ENCODE peak calls at places on chromosomes 7 and 10, in eight cellular contexts. O is brain microvascular endothelial cell; Z is gastrocnemius medialis; E is pancreas; L is psoas muscle; N is CD4-positive, alpha-beta T cell; J is heart left ventricle; P is left ventricle myocardium inferior. S is an unnamed sample.

GRCh38 chr7:99923200-99923599 is 3.9 kb upstream of the TRIM4 start:
- DNase-seq in O (no peak), Z (no peak), E (no peak), L (no peak), N (no peak), J (no peak), P (no peak), S (no peak)

GRCh38 chr10:51341216-51341615 is 266.9 kb downstream of the PRKG1 start:
- DNase-seq in O (peak), Z (no peak), E (no peak), L (no peak), N (no peak), J (no peak), P (no peak), S (no peak)

GRCh38 chr7:111364413-111364812 is 197.9 kb downstream of the IMMP2L start:
- DNase-seq in O (peak), Z (no peak), E (no peak), L (no peak), N (no peak), J (no peak), P (no peak), S (no peak)

GRCh38 chr10:96450514-96451207 is 63.1 kb downstream of the TLL2 start:
- DNase-seq in O (no peak), Z (no peak), E (no peak), L (no peak), N (no peak), J (no peak), P (no peak), S (no peak)

GRCh38 chr10:86725980-86726976 is 30.1 kb upstream of the BMPR1A start:
- DNase-seq in O (no peak), Z (no peak), E (no peak), L (no peak), N (no peak), J (no peak), P (no peak), S (no peak)

GRCh38 chr10:59079386-59080226 is 96.8 kb upstream of the PHYHIPL start:
- DNase-seq in O (peak), Z (no peak), E (peak), L (no peak), N (no peak), J (no peak), P (no peak), S (no peak)

GRCh38 chr7:43855176-43855575 is 14.1 kb downstream of the MRPS24 start:
- DNase-seq in O (no peak), Z (no peak), E (no peak), L (no peak), N (no peak), J (no peak), P (no peak), S (no peak)

GRCh38 chr10:101272229-101272868 is 43.1 kb upstream of the LBX1 start:
- DNase-seq in O (peak), Z (peak), E (peak), L (peak), N (peak), J (peak), P (peak), S (no peak)

GRCh38 chr10:6176691-6177231 is 26.0 kb upstream of the PFKFB3 start:
- DNase-seq in O (no peak), Z (peak), E (no peak), L (no peak), N (no peak), J (peak), P (no peak), S (no peak)

GRCh38 chr10:12914111-12914510 is 87.4 kb downstream of the CCDC3 start:
- DNase-seq in O (no peak), Z (no peak), E (no peak), L (no peak), N (no peak), J (no peak), P (no peak), S (no peak)

DNA sequence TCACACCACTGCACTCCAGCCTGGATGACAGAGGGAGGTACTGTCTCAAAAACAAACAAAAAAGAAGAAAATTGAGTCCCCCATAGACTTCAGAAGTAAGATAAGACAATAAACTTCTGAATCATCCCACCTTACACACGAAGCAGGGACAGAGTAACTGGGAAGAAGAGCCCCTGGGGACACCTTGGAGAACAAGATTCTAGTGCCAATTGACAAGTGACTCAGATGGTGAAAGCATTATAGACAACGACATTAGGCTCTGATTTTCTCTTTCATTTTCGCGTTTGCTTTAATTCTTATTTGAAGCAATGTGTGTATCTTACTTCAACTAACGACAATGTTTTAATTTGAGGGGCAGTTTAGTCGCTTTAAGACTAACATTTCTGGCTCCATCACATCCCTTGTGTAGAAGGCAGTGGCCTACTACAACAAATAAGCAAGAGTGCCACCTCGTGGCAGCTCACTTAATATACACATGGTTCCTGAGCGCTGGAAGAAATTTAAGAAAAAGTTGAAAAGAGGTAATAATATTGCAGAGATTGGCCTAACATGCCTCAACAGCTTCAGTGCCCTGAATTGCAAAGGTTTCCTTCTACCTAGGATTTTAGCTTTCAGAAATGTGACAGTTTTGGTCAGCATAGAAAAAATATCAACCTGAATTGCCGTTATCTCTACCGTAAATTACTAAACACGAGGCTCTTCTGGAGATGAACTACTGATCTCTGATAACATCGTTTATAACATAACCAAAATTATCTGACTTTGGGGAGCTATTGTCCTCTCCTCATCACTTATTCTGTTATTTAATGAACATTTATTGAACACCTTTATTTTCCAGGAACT is 36.7 kb downstream of the ASNS start:
- DNase-seq in O (peak), Z (peak), E (peak), L (peak), N (peak), J (peak), P (peak), S (peak)
- TF ChIP-seq CTCF in O (peak), Z (peak), E (peak), L (peak), N (peak), J (peak), P (peak), S (peak)

DNA sequence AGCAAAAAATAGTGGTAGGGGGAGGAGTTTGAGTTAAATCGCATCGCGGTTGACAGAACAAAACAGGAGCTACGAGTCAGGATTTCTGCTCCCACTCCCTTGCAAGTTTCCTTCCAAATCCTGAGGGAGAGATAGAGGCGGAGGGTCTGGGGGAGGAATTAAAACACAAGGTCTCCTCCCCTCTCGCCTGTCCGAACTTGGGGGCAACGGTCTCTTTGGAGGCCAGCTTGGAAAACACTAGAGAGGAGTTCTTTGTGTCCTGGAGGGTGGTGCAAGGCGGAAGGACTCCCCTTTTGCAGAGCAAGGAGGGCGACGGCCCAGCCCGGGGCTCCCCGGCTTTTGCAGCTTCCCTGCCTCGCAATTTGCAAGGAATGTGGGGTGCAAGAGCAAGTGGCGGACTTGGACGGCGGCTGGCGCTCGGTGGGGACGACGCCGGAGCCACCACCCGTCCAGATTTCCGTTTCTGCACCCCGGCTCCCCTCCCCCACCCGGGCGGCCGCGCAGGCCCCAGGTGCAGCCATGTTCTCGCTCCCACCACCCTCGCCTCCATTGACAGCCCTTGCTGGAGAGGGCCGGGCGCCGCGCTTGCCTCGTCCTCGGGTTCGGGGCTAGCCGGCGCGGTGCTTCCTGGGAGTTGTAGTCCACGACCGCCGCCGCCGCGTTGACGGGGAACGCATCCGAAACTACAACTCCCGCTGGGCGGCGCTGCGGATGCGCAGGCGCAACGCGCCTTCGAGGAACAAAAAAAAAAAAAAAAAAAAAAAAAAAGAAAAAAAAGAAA is 417 bp upstream of the GTF2I start:
- DNase-seq in O (peak), Z (peak), E (peak), L (peak), N (peak), J (peak), P (peak), S (peak)
- TF ChIP-seq CTCF in O (peak), Z (no peak), E (no peak), L (peak), N (no peak), J (peak), P (peak), S (no peak)

DNA sequence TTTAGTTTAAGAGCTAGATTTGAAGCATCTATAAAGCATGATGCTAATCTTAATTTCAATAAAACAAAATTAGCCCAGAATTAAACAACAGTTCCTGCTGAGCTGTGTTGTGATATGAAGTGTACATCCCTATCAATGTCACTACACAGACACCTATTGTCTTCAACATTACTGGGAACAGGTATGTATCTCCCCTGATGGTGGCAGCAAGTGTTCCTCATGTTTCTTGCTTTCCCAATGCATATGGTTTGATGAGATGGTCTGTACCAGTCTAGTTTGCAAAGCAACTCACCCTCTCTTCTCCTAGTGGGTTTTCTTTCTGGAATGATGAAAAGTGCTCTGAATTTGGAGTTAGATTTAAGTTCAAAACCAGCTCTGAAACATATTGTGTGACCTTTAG is 38.1 kb downstream of the TSPAN12 start:
- DNase-seq in O (no peak), Z (no peak), E (no peak), L (no peak), N (no peak), J (no peak), P (no peak), S (no peak)
- TF ChIP-seq CTCF in O (no peak), Z (no peak), E (no peak), L (no peak), N (no peak), J (no peak), P (no peak), S (no peak)

DNA sequence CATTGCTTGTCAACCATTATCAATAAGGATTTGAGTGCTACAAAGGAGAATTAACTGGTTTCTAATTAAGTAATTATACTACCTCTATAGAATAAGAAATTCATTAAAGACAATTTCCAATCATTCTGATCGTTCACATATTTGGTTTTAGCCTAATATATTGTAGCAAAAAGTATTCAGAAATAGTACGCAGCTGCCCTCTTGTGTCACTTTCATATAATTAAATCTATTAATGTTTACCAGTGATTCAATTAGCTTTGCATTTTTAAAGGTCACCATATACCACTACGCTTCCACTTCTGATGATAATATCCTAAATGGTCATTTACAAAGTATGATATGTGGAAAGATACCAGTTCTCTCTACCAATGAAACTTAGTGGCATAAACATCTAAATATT is 128.3 kb downstream of the NEBL start:
- DNase-seq in O (no peak), Z (no peak), E (no peak), L (no peak), N (no peak), J (no peak), P (no peak), S (no peak)
- TF ChIP-seq CTCF in O (no peak), Z (peak), E (no peak), L (peak), N (no peak), J (peak), P (peak), S (peak)

GRCh38 chr7:158252081-158252836 is 335.4 kb downstream of the PTPRN2 start:
- DNase-seq in O (no peak), Z (no peak), E (no peak), L (no peak), N (no peak), J (no peak), P (no peak), S (peak)
- TF ChIP-seq CTCF in O (no peak), Z (no peak), E (no peak), L (no peak), N (no peak), J (no peak), P (no peak), S (no peak)

DNA sequence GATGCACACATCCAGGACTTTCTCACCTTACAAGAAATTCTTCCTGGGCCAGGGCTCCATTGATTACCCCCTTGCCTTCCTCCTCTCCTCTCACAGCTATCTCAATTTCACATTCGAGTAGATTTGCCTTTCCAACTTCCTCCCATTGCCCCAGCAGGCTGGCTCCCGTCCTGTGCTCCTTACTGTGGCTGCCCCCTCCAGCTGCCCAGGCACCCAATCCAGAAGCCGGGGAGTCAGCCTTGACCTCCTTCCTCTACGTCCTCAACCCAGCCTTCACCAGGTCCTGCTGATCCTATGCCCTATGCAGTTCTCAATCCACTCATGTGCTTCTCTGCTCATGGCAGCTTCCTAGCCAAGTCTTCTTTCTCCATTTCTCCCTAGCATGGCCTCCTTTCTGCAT is 85.7 kb upstream of the GPR26 start:
- DNase-seq in O (no peak), Z (no peak), E (no peak), L (no peak), N (no peak), J (no peak), P (no peak), S (no peak)
- TF ChIP-seq CTCF in O (no peak), Z (no peak), E (no peak), L (no peak), N (no peak), J (no peak), P (no peak), S (no peak)

DNA sequence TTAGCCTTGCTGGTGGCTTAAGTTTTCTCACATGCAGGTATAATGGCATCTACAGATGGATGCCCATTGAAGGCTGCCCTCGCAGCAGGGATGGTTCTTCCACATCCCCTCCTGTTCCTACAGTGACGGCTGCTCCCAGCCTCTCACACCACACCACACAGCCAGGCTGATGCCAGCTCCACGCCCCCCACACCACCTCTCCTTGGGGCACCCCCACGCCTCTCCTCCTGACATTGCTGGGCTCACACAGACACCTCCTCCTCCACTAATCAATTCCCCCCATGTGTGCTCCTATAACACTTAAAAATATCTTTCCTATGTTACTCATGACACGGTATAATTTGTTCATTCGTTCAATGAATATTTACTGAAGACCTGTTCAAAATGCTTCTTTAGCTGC is 244.0 kb downstream of the WDR37 start:
- DNase-seq in O (no peak), Z (no peak), E (no peak), L (no peak), N (no peak), J (no peak), P (no peak), S (no peak)
- TF ChIP-seq CTCF in O (no peak), Z (no peak), E (no peak), L (no peak), N (no peak), J (no peak), P (no peak), S (no peak)

S was measured in type B pancreatic cell.